ENCODE peak calls at places on chromosomes 3 and 15, in six cellular contexts. C is endothelial cell, I is esophagus squamous epithelium, X is progenitor cell of endocrine pancreas, W is foreskin fibroblast, H is BE2C. E is an unnamed sample.

GRCh38 chr15:100108846-100109245 is 232.9 kb downstream of the ADAMTS17 start:
- DNase-seq in H (no peak), C (no peak), I (no peak), X (no peak), W (no peak), E (no peak)

GRCh38 chr15:76566276-76566675 is 229.7 kb downstream of the ISL2 start:
- DNase-seq in H (no peak), C (no peak), I (no peak), W (peak; percentile 6), X (no peak), E (no peak)

GRCh38 chr15:80115021-80115420 is 37.8 kb upstream of the FAH start:
- DNase-seq in H (no peak), W (no peak), I (no peak), C (no peak), X (no peak), E (no peak)

GRCh38 chr3:149363053-149363452 is 14.4 kb downstream of the TM4SF1 start:
- DNase-seq in W (peak; percentile 55), I (no peak), X (no peak), C (no peak), H (no peak), E (no peak)

GRCh38 chr3:182364723-182365650 is 428.3 kb upstream of the ATP11B start:
- DNase-seq in H (peak; percentile 27), W (no peak), X (no peak), C (no peak), I (no peak), E (no peak)

GRCh38 chr3:103950676-103951075 is 1416.0 kb upstream of the ALCAM start:
- DNase-seq in C (no peak), X (no peak), H (no peak), W (no peak), I (no peak), E (no peak)

GRCh38 chr3:139358857-139359562 is 15.2 kb downstream of the MRPS22 start:
- DNase-seq in X (no peak), H (no peak), I (no peak), W (no peak), C (no peak), E (no peak)

GRCh38 chr15:90336705-90337141 is 15.4 kb upstream of the ZNF774 start:
- DNase-seq in W (peak; percentile 77), C (no peak), H (no peak), X (no peak), I (no peak), E (no peak)

GRCh38 chr15:55530861-55531313 is 22.9 kb upstream of the DNAAF4 start:
- DNase-seq in I (no peak), C (no peak), W (peak; percentile 12), H (peak; percentile 55), X (no peak), E (no peak)

GRCh38 chr3:99013077-99013476 is 111.6 kb upstream of the DCBLD2 start:
- DNase-seq in C (no peak), H (no peak), I (no peak), W (no peak), X (no peak), E (no peak)

GRCh38 chr3:61452536-61452991 is 108.8 kb upstream of the PTPRG start:
- DNase-seq in H (no peak), W (peak; percentile 6), I (no peak), C (no peak), X (no peak), E (no peak)

GRCh38 chr15:65088643-65089021 is 12.1 kb downstream of the KBTBD13 start:
- DNase-seq in W (no peak), I (no peak), X (no peak), C (no peak), H (no peak), E (no peak)

GRCh38 chr3:98573231-98573728 is 20.1 kb downstream of the CPOX start:
- DNase-seq in C (no peak), I (no peak), X (no peak), H (no peak), W (no peak), E (no peak)

GRCh38 chr3:150049317-150049716 is 78.6 kb upstream of the PFN2 start:
- DNase-seq in W (peak; percentile 17), C (no peak), I (no peak), X (no peak), H (no peak), E (no peak)

GRCh38 chr15:36428102-36428845 is 151.2 kb upstream of the CDIN1 start:
- DNase-seq in W (peak; percentile 100), C (no peak), X (no peak), I (no peak), H (peak; percentile 74), E (no peak)

GRCh38 chr3:184583345-184584000 is 21.9 kb downstream of the EPHB3 start:
- DNase-seq in X (no peak), H (no peak), W (no peak), I (no peak), C (peak; percentile 35), E (peak; percentile 67)

GRCh38 chr15:56126409-56126808 is 117.3 kb downstream of the RFX7 start:
- DNase-seq in H (no peak), W (no peak), I (no peak), C (no peak), X (no peak), E (no peak)

GRCh38 chr15:70498096-70498626 is 265.2 kb downstream of the UACA start:
- DNase-seq in H (no peak), W (no peak), I (no peak), X (no peak), C (no peak), E (no peak)

GRCh38 chr3:66098436-66098835 is 59.7 kb upstream of the MAGI1 start:
- DNase-seq in I (no peak), W (peak; percentile 59), H (no peak), C (no peak), X (no peak), E (no peak)

GRCh38 chr3:3631114-3631513 is 168.1 kb upstream of the LRRN1 start:
- DNase-seq in C (no peak), I (no peak), X (no peak), H (no peak), W (no peak), E (no peak)

GRCh38 chr15:73984208-73984979 is 7.7 kb downstream of the STOML1 start:
- DNase-seq in W (no peak), X (no peak), I (no peak), H (no peak), C (no peak), E (no peak)

GRCh38 chr3:133301194-133301593 is 98.7 kb upstream of the BFSP2 start:
- DNase-seq in H (no peak), X (no peak), I (no peak), W (peak; percentile 71), C (no peak), E (no peak)

GRCh38 chr3:12810013-12810780 is 13.7 kb downstream of the CAND2 start:
- DNase-seq in C (peak; percentile 94), I (peak; percentile 68), X (peak; percentile 93), H (peak; percentile 95), W (peak; percentile 85), E (peak; percentile 100)

GRCh38 chr3:43215684-43216336 is 70.5 kb upstream of the SNRK start:
- DNase-seq in I (no peak), X (no peak), H (no peak), W (no peak), C (no peak), E (no peak)
- TF ChIP-seq CTCF in I (no peak), X (no peak), H (peak; percentile 35), W (no peak), C (peak; percentile 25), E (no peak)

GRCh38 chr3:197547206-197547605 is 8.6 kb downstream of the BDH1 start:
- DNase-seq in H (no peak), C (no peak), X (no peak), W (no peak), I (no peak), E (no peak)

GRCh38 chr3:197549261-197549885 is 6.4 kb downstream of the BDH1 start:
- DNase-seq in W (no peak), H (no peak), C (no peak), X (no peak), I (no peak), E (no peak)

GRCh38 chr3:197545111-197545510 is 10.7 kb downstream of the BDH1 start:
- DNase-seq in W (no peak), X (no peak), H (no peak), C (no peak), I (no peak), E (no peak)

GRCh38 chr3:197546307-197547085 is 9.3 kb downstream of the BDH1 start:
- DNase-seq in C (no peak), W (no peak), I (no peak), H (no peak), X (no peak), E (no peak)

GRCh38 chr3:197547618-197548017 is 8.2 kb downstream of the BDH1 start:
- DNase-seq in W (no peak), X (no peak), I (no peak), H (no peak), C (peak; percentile 22), E (peak; percentile 32)
- TF ChIP-seq CTCF in W (no peak), X (peak; percentile 38), I (peak; percentile 28), H (no peak), C (no peak), E (no peak)

DNA sequence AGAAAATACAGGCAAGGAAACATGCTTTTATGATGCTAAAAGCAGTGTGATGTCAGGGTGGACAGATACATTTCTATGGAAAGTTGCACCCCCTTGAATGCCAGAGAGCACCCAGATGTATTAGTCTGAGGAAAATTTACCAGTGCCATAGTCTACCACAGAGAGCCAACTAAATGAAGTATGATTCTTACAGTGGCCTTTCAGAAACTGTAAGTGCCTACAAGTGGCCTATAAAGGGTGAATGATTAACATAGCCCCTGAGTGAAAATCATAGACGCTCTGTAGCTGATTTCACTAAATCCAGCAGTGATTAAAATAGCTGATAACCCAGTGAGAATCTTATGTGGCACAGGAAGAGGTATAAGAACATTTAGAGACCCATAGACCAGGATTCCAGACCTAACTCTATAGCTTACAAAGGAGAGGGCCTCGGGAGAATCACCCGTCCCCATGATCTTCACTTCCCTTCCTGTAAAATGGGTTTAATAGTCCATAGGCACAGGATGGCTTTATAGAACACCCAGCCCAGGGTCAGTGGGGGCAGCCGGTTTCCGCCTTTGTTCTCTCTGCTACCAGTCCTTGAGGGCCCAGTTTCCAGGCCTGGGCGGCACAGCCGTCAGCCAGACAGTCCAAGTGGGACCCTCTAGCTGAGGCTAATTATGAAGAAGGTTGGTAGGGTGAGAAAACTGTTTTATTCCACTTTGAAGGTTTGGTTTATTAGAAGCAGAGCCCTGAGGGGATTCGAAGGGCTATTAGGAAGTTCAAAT is 35.5 kb upstream of the CACNA2D3 start:
- DNase-seq in C (no peak), I (no peak), X (no peak), H (no peak), W (no peak), E (no peak)
- TF ChIP-seq CTCF in C (no peak), I (no peak), X (no peak), H (no peak), W (no peak), E (no peak)

GRCh38 chr3:2517479-2518188 is 419.0 kb downstream of the CNTN4 start:
- DNase-seq in H (no peak), X (no peak), I (no peak), C (no peak), W (no peak), E (no peak)
- TF ChIP-seq CTCF in H (no peak), X (no peak), I (no peak), C (no peak), W (no peak), E (no peak)